ENCODE peak calls at places on chromosomes 6 and 20, in seven cellular contexts. One of them, this sample, is unnamed. For H3K4me1, the result is how much of the 10 kb centered on the place peaks cover.

GRCh38 chr6:9250852-9251251 is 815.5 kb upstream of the SLC35B3 start:
- DNase-seq in A673: peak
- DNase-seq in heart left ventricle: no peak
- DNase-seq in ovary: no peak
- DNase-seq in stomach: peak
- DNase-seq in iPS DF 6.9: peak
- DNase-seq in endodermal cell: peak
- DNase-seq in this sample: no peak

GRCh38 chr20:34689486-34689885 is 12.6 kb upstream of the PIGU start:
- DNase-seq in A673: no peak
- DNase-seq in heart left ventricle: no peak
- DNase-seq in ovary: no peak
- DNase-seq in stomach: no peak
- DNase-seq in iPS DF 6.9: no peak
- DNase-seq in endodermal cell: no peak
- DNase-seq in this sample: no peak

GRCh38 chr6:18154507-18155272 is at the start of gene TPMT:
- DNase-seq in A673: no peak
- DNase-seq in heart left ventricle: no peak
- DNase-seq in ovary: no peak
- DNase-seq in stomach: peak
- DNase-seq in iPS DF 6.9: peak
- DNase-seq in endodermal cell: peak
- DNase-seq in this sample: no peak

GRCh38 chr20:45822863-45823262 is 4.2 kb downstream of the TNNC2 start:
- DNase-seq in A673: peak
- DNase-seq in heart left ventricle: no peak
- DNase-seq in ovary: peak
- DNase-seq in stomach: peak
- DNase-seq in iPS DF 6.9: no peak
- DNase-seq in endodermal cell: no peak
- DNase-seq in this sample: no peak

GRCh38 chr6:109308018-109308492 is 74.2 kb downstream of the CD164 start:
- DNase-seq in A673: no peak
- DNase-seq in heart left ventricle: peak
- DNase-seq in ovary: no peak
- DNase-seq in stomach: peak
- DNase-seq in iPS DF 6.9: no peak
- DNase-seq in endodermal cell: no peak
- DNase-seq in this sample: no peak

GRCh38 chr6:36083446-36083845 is 46.9 kb upstream of the MAPK13 start:
- DNase-seq in A673: no peak
- DNase-seq in heart left ventricle: no peak
- DNase-seq in ovary: no peak
- DNase-seq in stomach: no peak
- DNase-seq in iPS DF 6.9: no peak
- DNase-seq in endodermal cell: peak
- DNase-seq in this sample: no peak

GRCh38 chr20:32455171-32455900 is 97.2 kb downstream of the ASXL1 start:
- DNase-seq in A673: no peak
- DNase-seq in heart left ventricle: no peak
- DNase-seq in ovary: no peak
- DNase-seq in stomach: no peak
- DNase-seq in iPS DF 6.9: no peak
- DNase-seq in endodermal cell: no peak
- DNase-seq in this sample: no peak

GRCh38 chr6:160248538-160248937 is 10.1 kb downstream of the SLC22A2 start:
- DNase-seq in A673: no peak
- DNase-seq in heart left ventricle: no peak
- DNase-seq in ovary: no peak
- DNase-seq in stomach: no peak
- DNase-seq in iPS DF 6.9: no peak
- DNase-seq in endodermal cell: no peak
- DNase-seq in this sample: no peak

GRCh38 chr6:16683524-16684194 is 77.6 kb downstream of the ATXN1 start:
- DNase-seq in A673: peak
- DNase-seq in heart left ventricle: no peak
- DNase-seq in ovary: no peak
- DNase-seq in stomach: no peak
- DNase-seq in iPS DF 6.9: no peak
- DNase-seq in endodermal cell: no peak
- DNase-seq in this sample: no peak

GRCh38 chr20:53980101-53980500 is 90.3 kb downstream of the BCAS1 start:
- DNase-seq in A673: no peak
- DNase-seq in heart left ventricle: no peak
- DNase-seq in ovary: no peak
- DNase-seq in stomach: no peak
- DNase-seq in iPS DF 6.9: no peak
- DNase-seq in endodermal cell: no peak
- DNase-seq in this sample: no peak

GRCh38 chr20:53982624-53983023 is 87.8 kb downstream of the BCAS1 start:
- DNase-seq in A673: no peak
- DNase-seq in heart left ventricle: no peak
- DNase-seq in ovary: no peak
- DNase-seq in stomach: no peak
- DNase-seq in iPS DF 6.9: no peak
- DNase-seq in endodermal cell: no peak
- DNase-seq in this sample: no peak

GRCh38 chr20:53981752-53982437 is 88.5 kb downstream of the BCAS1 start:
- DNase-seq in A673: no peak
- DNase-seq in heart left ventricle: no peak
- DNase-seq in ovary: no peak
- DNase-seq in stomach: no peak
- DNase-seq in iPS DF 6.9: no peak
- DNase-seq in endodermal cell: no peak
- DNase-seq in this sample: no peak

GRCh38 chr20:53983401-53983800 is 87.0 kb downstream of the BCAS1 start:
- DNase-seq in A673: no peak
- DNase-seq in heart left ventricle: no peak
- DNase-seq in ovary: no peak
- DNase-seq in stomach: no peak
- DNase-seq in iPS DF 6.9: no peak
- DNase-seq in endodermal cell: no peak
- DNase-seq in this sample: no peak

DNA sequence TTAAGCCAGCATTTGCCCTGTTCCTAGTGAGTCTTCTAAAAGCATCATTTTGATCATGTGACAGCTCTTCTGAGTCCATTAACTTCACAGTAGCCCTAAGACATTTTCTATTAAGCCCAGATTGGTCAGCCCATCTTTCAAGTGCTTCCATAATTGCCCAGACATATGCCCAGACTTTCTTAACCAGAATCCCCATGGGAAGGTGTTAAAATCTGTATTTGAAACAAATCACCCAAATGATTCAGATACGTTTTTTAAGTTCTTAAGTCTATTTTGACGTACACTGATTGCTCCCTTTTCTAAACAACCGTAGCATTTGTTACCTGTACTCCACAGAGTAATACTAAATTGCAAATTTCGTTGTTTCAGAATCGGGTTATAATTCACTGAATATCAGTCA is 89.3 kb downstream of the BCAS1 start:
- DNase-seq in A673: no peak
- DNase-seq in heart left ventricle: no peak
- DNase-seq in ovary: no peak
- DNase-seq in stomach: no peak
- DNase-seq in iPS DF 6.9: no peak
- DNase-seq in endodermal cell: no peak
- DNase-seq in this sample: no peak
- H3K4me1 ChIP-seq in A673: under half
- H3K4me1 ChIP-seq in heart left ventricle: under half
- H3K4me1 ChIP-seq in ovary: under half
- H3K4me1 ChIP-seq in stomach: under half
- H3K4me1 ChIP-seq in iPS DF 6.9: under half
- H3K4me1 ChIP-seq in endodermal cell: under half
- H3K4me1 ChIP-seq in this sample: under half

GRCh38 chr6:63502165-63502564 is 70.1 kb upstream of the LOC128125822 start:
- DNase-seq in A673: no peak
- DNase-seq in heart left ventricle: no peak
- DNase-seq in ovary: no peak
- DNase-seq in stomach: no peak
- DNase-seq in iPS DF 6.9: no peak
- DNase-seq in endodermal cell: no peak
- DNase-seq in this sample: no peak

GRCh38 chr6:63493557-63493956 is 78.7 kb upstream of the LOC128125822 start:
- DNase-seq in A673: no peak
- DNase-seq in heart left ventricle: no peak
- DNase-seq in ovary: no peak
- DNase-seq in stomach: no peak
- DNase-seq in iPS DF 6.9: no peak
- DNase-seq in endodermal cell: no peak
- DNase-seq in this sample: no peak

GRCh38 chr6:63491104-63491503 is 81.2 kb upstream of the LOC128125822 start:
- DNase-seq in A673: no peak
- DNase-seq in heart left ventricle: no peak
- DNase-seq in ovary: no peak
- DNase-seq in stomach: no peak
- DNase-seq in iPS DF 6.9: no peak
- DNase-seq in endodermal cell: no peak
- DNase-seq in this sample: no peak

GRCh38 chr6:63492476-63492875 is 79.8 kb upstream of the LOC128125822 start:
- DNase-seq in A673: no peak
- DNase-seq in heart left ventricle: no peak
- DNase-seq in ovary: no peak
- DNase-seq in stomach: no peak
- DNase-seq in iPS DF 6.9: no peak
- DNase-seq in endodermal cell: no peak
- DNase-seq in this sample: no peak

GRCh38 chr6:63496388-63496804 is 75.9 kb upstream of the LOC128125822 start:
- DNase-seq in A673: no peak
- DNase-seq in heart left ventricle: no peak
- DNase-seq in ovary: no peak
- DNase-seq in stomach: no peak
- DNase-seq in iPS DF 6.9: no peak
- DNase-seq in endodermal cell: no peak
- DNase-seq in this sample: no peak
- H3K4me3 ChIP-seq in A673: no peak
- H3K4me3 ChIP-seq in heart left ventricle: no peak
- H3K4me3 ChIP-seq in ovary: no peak
- H3K4me3 ChIP-seq in stomach: no peak
- H3K4me3 ChIP-seq in iPS DF 6.9: no peak
- H3K4me3 ChIP-seq in endodermal cell: no peak
- H3K4me3 ChIP-seq in this sample: no peak

GRCh38 chr6:35046862-35047261 is 94.3 kb downstream of the TCP11 start:
- DNase-seq in A673: peak
- DNase-seq in heart left ventricle: no peak
- DNase-seq in ovary: no peak
- DNase-seq in stomach: no peak
- DNase-seq in iPS DF 6.9: no peak
- DNase-seq in endodermal cell: no peak
- DNase-seq in this sample: no peak
- H3K4me1 ChIP-seq in A673: half or more
- H3K4me1 ChIP-seq in heart left ventricle: under half
- H3K4me1 ChIP-seq in ovary: under half
- H3K4me1 ChIP-seq in stomach: half or more
- H3K4me1 ChIP-seq in iPS DF 6.9: under half
- H3K4me1 ChIP-seq in endodermal cell: under half
- H3K4me1 ChIP-seq in this sample: under half

DNA sequence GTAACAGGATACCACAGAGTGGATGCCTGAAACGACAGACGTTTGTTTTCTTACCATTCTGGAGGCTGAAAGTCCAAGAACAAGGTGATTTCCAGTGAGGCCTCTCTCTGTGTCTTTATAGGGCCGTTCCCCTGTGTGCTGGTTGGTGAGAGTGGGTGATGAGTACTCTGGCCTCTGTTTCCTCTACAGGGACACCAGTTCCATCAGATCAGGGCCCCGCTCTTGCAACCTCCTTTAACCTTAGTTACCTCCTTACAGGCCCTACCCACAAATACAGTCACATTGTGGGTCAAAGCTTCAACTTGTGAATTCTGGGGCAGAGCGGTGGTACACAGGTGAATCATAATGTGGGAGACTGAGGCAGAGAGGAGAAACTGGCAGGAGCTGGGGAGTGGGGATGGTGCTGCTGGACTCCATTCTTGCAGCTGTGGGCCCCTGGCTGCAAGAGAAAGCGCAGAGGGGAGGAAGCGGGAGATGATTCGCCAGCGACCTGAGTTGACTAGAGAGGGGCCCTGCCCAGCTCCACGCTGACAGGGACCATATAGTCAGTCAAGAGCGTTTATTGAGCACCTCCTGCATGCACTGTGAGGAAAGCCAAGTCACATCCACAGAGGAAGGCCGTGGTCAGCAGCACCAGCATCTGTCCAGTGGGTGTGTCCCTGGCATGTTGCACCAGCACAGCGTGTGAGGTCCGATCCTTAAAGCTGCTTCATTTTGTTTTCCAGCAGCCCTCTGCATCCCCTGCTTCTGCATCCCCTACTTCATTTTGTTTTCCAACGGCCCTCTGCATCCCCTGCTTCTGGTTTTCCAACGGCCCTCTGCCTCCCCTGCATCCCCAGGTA is 148.1 kb downstream of the SYCP2 start:
- DNase-seq in A673: no peak
- DNase-seq in heart left ventricle: no peak
- DNase-seq in ovary: no peak
- DNase-seq in stomach: no peak
- DNase-seq in iPS DF 6.9: no peak
- DNase-seq in endodermal cell: peak
- DNase-seq in this sample: no peak
- H3K4me3 ChIP-seq in A673: no peak
- H3K4me3 ChIP-seq in heart left ventricle: no peak
- H3K4me3 ChIP-seq in ovary: no peak
- H3K4me3 ChIP-seq in stomach: no peak
- H3K4me3 ChIP-seq in iPS DF 6.9: no peak
- H3K4me3 ChIP-seq in endodermal cell: no peak
- H3K4me3 ChIP-seq in this sample: no peak

This sample was measured in naive thymus-derived CD4-positive, alpha-beta T cell.